ENCODE peak calls at places on chromosomes 5 and 9, in ten cellular contexts. V is fibroblast of the aortic adventitia; G is RWPE1; U is transverse colon; E is astrocyte of the spinal cord; C is GM13976; A is BJ; T is GM20000; B is mesothelial cell of epicardium; N is CD4-positive, alpha-beta T cell. D is an unnamed sample.

GRCh38 chr5:34001231-34001935 is 6.5 kb downstream of the AMACR start:
- DNase-seq in C (no peak), U (peak; percentile 39), G (no peak), V (peak; percentile 59), T (no peak), E (peak; percentile 67), N (no peak), A (no peak), B (no peak), D (no peak)

GRCh38 chr5:181194489-181195248 is 10.3 kb downstream of the TRIM7 start:
- DNase-seq in N (no peak), G (no peak), U (no peak), A (no peak), C (no peak), V (no peak), T (no peak), B (no peak), E (no peak), D (no peak)

GRCh38 chr9:109506097-109506712 is 8.1 kb upstream of the PTPN3 start:
- DNase-seq in E (no peak), N (no peak), G (no peak), A (no peak), T (no peak), B (no peak), U (no peak), C (no peak), V (no peak), D (no peak)

GRCh38 chr9:100350188-100350587 is 2.6 kb downstream of the TEX10 start:
- DNase-seq in C (no peak), N (no peak), V (peak; percentile 4), U (no peak), E (no peak), B (no peak), G (no peak), T (no peak), A (no peak), D (no peak)

GRCh38 chr5:122007445-122008010 is 45.8 kb downstream of the SRFBP1 start:
- DNase-seq in U (no peak), C (no peak), N (no peak), A (no peak), V (no peak), B (no peak), T (no peak), G (no peak), E (no peak), D (no peak)

GRCh38 chr5:125348221-125348692 is 601.8 kb upstream of the ZNF608 start:
- DNase-seq in B (no peak), E (peak; percentile 21), V (peak; percentile 66), A (no peak), G (no peak), U (no peak), N (no peak), C (no peak), T (no peak), D (no peak)

GRCh38 chr5:116990010-116990409 is 415.4 kb upstream of the SEMA6A start:
- DNase-seq in A (no peak), E (peak; percentile 5), C (no peak), B (no peak), N (no peak), V (no peak), U (no peak), T (no peak), G (no peak), D (no peak)

GRCh38 chr5:16852251-16853005 is 83.7 kb downstream of the MYO10 start:
- DNase-seq in E (no peak), C (no peak), B (no peak), V (no peak), T (no peak), G (no peak), U (no peak), A (no peak), N (no peak), D (no peak)

GRCh38 chr5:95284512-95285405 is at the start of gene MCTP1:
- DNase-seq in A (no peak), B (peak; percentile 35), E (peak; percentile 18), T (peak; percentile 55), C (peak; percentile 54), V (peak; percentile 1), U (no peak), G (peak; percentile 23), N (no peak), D (peak; percentile 51)

GRCh38 chr5:150017606-150018005 is 17.1 kb downstream of the HMGXB3 start:
- DNase-seq in B (no peak), C (no peak), G (peak; percentile 73), V (peak; percentile 65), U (no peak), T (no peak), A (no peak), E (no peak), N (no peak), D (no peak)

GRCh38 chr9:80885894-80886293 is 803.5 kb downstream of the TLE1 start:
- DNase-seq in C (no peak), G (no peak), B (no peak), U (no peak), A (no peak), T (no peak), N (no peak), V (peak; percentile 12), E (no peak), D (no peak)
- TF ChIP-seq CTCF in C (no peak), G (no peak), B (no peak), U (no peak), A (no peak), T (no peak), N (no peak), V (no peak), E (no peak), D (peak; percentile 27)

DNA sequence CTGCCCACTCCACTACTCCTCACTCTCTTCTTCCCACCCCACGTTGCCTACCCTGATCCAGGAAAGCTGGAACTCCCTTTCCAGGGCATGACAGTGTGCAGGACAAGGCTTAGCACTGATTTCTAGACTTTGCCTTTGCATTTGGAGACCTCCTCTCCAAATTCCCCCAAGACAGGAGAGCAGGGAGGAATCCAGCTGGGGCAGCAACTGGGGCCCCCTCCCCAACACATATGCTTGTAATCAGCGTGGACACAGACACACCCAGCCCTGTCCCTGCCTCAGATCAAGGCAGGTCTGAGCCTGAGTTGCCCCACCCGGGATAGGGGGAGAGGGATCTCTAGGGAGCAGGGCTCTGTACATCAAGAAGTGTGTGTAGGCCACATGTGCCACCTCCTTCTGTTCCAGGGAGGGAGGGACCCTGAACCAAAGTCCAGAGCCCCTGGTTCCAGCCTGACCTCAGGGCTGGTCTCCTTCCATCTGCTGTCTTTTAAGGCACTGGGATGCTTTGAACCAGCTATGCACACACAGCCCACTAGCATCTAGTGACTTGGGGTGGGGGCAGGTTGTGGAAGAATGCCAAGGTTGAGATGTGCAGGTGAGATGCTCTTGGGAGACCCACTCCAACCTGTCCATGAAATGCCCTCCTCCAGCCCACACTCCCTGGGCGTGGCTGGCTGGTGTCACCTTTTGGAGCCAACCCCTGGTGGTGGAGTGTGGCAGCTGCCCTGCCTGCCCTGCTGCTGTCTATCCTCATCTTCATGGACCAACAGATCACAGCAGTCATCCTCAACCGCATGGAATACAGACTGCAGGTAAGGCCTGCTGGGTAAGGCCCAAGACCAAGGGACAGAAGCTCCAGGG is 7.0 kb downstream of the SLC4A9 start:
- DNase-seq in B (no peak), C (no peak), N (no peak), U (peak; percentile 31), V (no peak), E (no peak), G (no peak), A (no peak), T (peak; percentile 0), D (no peak)
- TF ChIP-seq CTCF in B (no peak), C (no peak), N (no peak), U (no peak), V (no peak), E (no peak), G (no peak), A (no peak), T (no peak), D (no peak)

GRCh38 chr9:94931036-94931633 is 204.6 kb downstream of the AOPEP start:
- DNase-seq in B (no peak), T (no peak), A (no peak), U (no peak), N (no peak), V (peak; percentile 62), G (no peak), C (no peak), E (no peak), D (no peak)
- TF ChIP-seq CTCF in B (no peak), T (no peak), A (no peak), U (no peak), N (no peak), V (no peak), G (no peak), C (no peak), E (no peak), D (no peak)

GRCh38 chr5:173790177-173790719 is 97.9 kb upstream of the CPEB4 start:
- DNase-seq in T (no peak), G (no peak), N (no peak), E (no peak), C (no peak), B (no peak), U (peak; percentile 53), A (no peak), V (no peak), D (no peak)

GRCh38 chr5:173789031-173789920 is 98.9 kb upstream of the CPEB4 start:
- DNase-seq in C (peak; percentile 51), U (no peak), E (peak; percentile 84), N (no peak), T (peak; percentile 42), V (peak; percentile 39), G (peak; percentile 78), B (no peak), A (peak; percentile 20), D (peak; percentile 49)

GRCh38 chr5:173785866-173786265 is 102.3 kb upstream of the CPEB4 start:
- DNase-seq in C (no peak), N (no peak), A (no peak), G (no peak), E (no peak), V (no peak), T (no peak), U (no peak), B (no peak), D (no peak)

GRCh38 chr5:173785421-173785820 is 102.7 kb upstream of the CPEB4 start:
- DNase-seq in N (no peak), C (no peak), U (no peak), T (no peak), E (no peak), V (no peak), G (no peak), B (no peak), A (no peak), D (no peak)

DNA sequence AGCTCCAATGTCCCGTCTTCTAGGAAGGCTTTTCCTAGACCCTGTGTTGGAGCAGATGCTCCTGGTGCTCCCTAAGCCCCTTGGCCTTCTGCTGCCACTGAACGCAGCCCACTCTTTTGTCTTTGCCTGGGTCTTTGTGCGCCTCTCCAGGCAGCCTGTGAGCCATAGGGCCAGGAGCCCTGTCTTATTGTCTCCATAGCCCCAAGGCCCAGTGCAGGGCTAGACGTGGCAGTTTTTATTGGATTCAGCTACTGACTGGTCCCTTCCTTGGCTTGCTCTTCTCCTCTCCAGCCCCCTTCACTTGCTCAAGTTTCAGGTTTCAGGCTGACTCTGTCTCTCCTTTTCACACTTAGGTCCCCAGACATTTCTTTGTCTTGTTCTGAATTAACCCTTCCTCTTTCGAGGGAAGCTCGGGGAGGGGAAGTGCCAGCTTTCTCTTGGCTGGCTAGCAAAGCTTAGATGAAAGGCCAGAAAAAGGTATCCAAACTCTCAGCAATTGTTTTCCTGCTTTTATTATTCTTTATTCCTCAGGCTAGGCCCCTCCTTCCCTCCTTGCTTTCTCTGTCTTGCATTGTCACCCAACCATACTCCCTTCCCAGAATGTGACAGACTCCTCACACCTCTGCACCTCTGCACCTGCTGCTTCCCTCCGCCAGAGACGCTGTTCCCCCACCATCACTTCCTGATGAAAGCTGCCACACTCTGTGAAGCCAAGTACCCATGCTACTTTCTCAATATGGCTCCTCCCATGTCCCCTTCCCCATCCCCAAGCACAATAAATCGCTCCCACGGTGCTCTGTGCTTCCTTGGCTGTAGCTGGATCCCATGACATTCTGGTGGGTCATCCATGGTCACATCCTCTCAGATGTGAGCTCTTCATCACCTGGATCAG is 101.6 kb upstream of the CPEB4 start:
- DNase-seq in B (no peak), V (no peak), T (peak; percentile 66), A (no peak), N (no peak), E (no peak), G (no peak), C (peak; percentile 69), U (no peak), D (peak; percentile 59)
- TF ChIP-seq CTCF in B (no peak), V (no peak), T (peak; percentile 63), A (no peak), N (no peak), E (no peak), G (no peak), C (peak; percentile 73), U (no peak), D (peak; percentile 77)

D was measured in GM13977.